ENCODE peak calls at places on chromosome 6, in four cellular contexts. X, E, A and I are unnamed samples.

GRCh38 chr6:116975600-116975999 is 98.6 kb downstream of the RFX6 start:
- DNase-seq in E (no peak), A (no peak), X (no peak), I (peak; percentile 23)

GRCh38 chr6:153129873-153130514 is 1.1 kb downstream of the RGS17 start:
- DNase-seq in X (no peak), A (no peak), E (peak; percentile 25), I (no peak)

GRCh38 chr6:116596815-116597214 is 19.5 kb upstream of the RSPH4A start:
- DNase-seq in A (no peak), E (peak; percentile 36), X (no peak), I (no peak)

GRCh38 chr6:1787894-1788293 is 178.2 kb downstream of the FOXC1 start:
- DNase-seq in X (no peak), E (peak; percentile 81), A (no peak), I (no peak)

GRCh38 chr6:138546733-138547185 is 47.5 kb upstream of the NHSL1 start:
- DNase-seq in X (no peak), A (no peak), E (no peak), I (no peak)

GRCh38 chr6:122476131-122476530 is 4.5 kb upstream of the SERINC1 start:
- DNase-seq in E (peak; percentile 42), X (no peak), A (no peak), I (no peak)

GRCh38 chr6:90257486-90257738 is 39.2 kb downstream of the BACH2 start:
- DNase-seq in E (no peak), A (no peak), X (no peak), I (no peak)

GRCh38 chr6:51654647-51655046 is 432.8 kb downstream of the PKHD1 start:
- DNase-seq in E (no peak), A (no peak), X (no peak), I (no peak)

GRCh38 chr6:56663344-56663743 is 20.7 kb upstream of the DST start:
- DNase-seq in A (no peak), X (no peak), E (no peak), I (no peak)

GRCh38 chr6:13119549-13119948 is 208.8 kb downstream of the TBC1D7 start:
- DNase-seq in E (no peak), A (no peak), X (no peak), I (no peak)

GRCh38 chr6:160355001-160355400 is 6.8 kb downstream of the SLC22A3 start:
- DNase-seq in A (no peak), E (peak; percentile 35), X (no peak), I (peak; percentile 33)

GRCh38 chr6:109523478-109523877 is 40.5 kb upstream of the ZBTB24 start:
- DNase-seq in X (no peak), A (no peak), E (peak; percentile 95), I (peak; percentile 30)

GRCh38 chr6:82419859-82420258 is 56.2 kb downstream of the TPBG start:
- DNase-seq in A (no peak), X (no peak), E (peak; percentile 16), I (no peak)

GRCh38 chr6:43123691-43124314 is 47.3 kb upstream of the SRF start:
- DNase-seq in X (no peak), A (no peak), E (no peak), I (no peak)

GRCh38 chr6:28807682-28808280 is 116.0 kb downstream of the TRIM27 start:
- DNase-seq in E (peak; percentile 58), X (no peak), A (no peak), I (no peak)

GRCh38 chr6:26550250-26550993 is 12.3 kb downstream of the HMGN4 start:
- DNase-seq in A (no peak), X (peak; percentile 30), E (peak; percentile 16), I (no peak)

GRCh38 chr6:33118525-33119123 is 42.8 kb downstream of the HLA-DPB1 start:
- DNase-seq in E (peak; percentile 70), A (no peak), X (peak; percentile 65), I (peak; percentile 7)

GRCh38 chr6:159042003-159042823 is 2.6 kb downstream of the TAGAP start:
- DNase-seq in X (peak; percentile 79), A (no peak), E (peak; percentile 64), I (no peak)

GRCh38 chr6:166405416-166405815 is 22.7 kb upstream of the MPC1 start:
- DNase-seq in A (no peak), E (no peak), X (no peak), I (no peak)

GRCh38 chr6:11770546-11771466 is 7.8 kb downstream of the ADTRP start:
- DNase-seq in X (no peak), A (peak; percentile 98), E (peak; percentile 100), I (peak; percentile 100)

GRCh38 chr6:144845181-144845580 is 560.0 kb downstream of the UTRN start:
- DNase-seq in A (no peak), E (peak; percentile 15), X (no peak), I (no peak)

GRCh38 chr6:116327803-116328527 is 42.8 kb upstream of the DSE start:
- DNase-seq in A (no peak), E (no peak), X (no peak), I (no peak)

GRCh38 chr6:107833136-107833535 is 9.0 kb upstream of the SCML4 start:
- DNase-seq in X (no peak), E (no peak), A (no peak), I (no peak)

GRCh38 chr6:30820196-30820595 is 64.1 kb upstream of the DDR1 start:
- DNase-seq in E (peak; percentile 92), X (no peak), A (peak; percentile 67), I (no peak)

GRCh38 chr6:125165256-125165655 is 11.7 kb downstream of the TPD52L1 start:
- DNase-seq in A (no peak), E (peak; percentile 30), X (no peak), I (no peak)

GRCh38 chr6:36663504-36664446 is 14.7 kb upstream of the CDKN1A start:
- DNase-seq in X (no peak), E (peak; percentile 34), A (no peak), I (no peak)

GRCh38 chr6:152170702-152171667 is 363.5 kb downstream of the ESR1 start:
- DNase-seq in A (no peak), X (no peak), E (peak; percentile 77), I (no peak)

GRCh38 chr6:166474721-166475565 is 92.2 kb upstream of the MPC1 start:
- DNase-seq in A (peak; percentile 9), E (peak; percentile 45), X (no peak), I (no peak)

GRCh38 chr6:109449064-109449788 is 6.3 kb downstream of the MICAL1 start:
- DNase-seq in X (no peak), A (no peak), E (no peak), I (no peak)

GRCh38 chr6:165663283-165663735 is 268 bp upstream of the PDE10A start:
- DNase-seq in A (no peak), X (no peak), E (peak; percentile 72), I (no peak)

DNA sequence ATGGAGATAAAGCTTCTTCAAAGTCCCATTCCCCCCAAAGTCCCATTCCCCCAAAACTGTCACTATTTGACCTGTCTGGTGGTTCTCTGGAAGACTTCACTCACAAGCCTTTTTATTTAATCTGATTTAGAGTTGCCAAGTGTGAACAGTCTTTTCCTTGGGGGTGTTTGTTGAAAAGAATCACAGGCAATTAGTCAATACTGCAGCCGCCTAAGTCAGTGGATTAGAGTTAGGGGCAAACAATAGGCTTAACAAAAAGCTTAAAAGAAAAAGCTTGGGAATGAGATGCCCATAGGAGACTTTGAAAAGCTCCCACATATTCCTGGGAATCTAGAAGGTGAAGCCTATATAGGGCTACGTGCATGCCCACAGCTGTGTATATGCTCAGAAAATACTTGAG is 8.0 kb upstream of the RIPOR2 start:
- DNase-seq in E (no peak), X (no peak), A (no peak), I (no peak)
- H3K4me3 ChIP-seq in E (no peak overlapping the region), X (peak overlapping the region; percentile 0), A (no peak overlapping the region), I (no peak overlapping the region)

GRCh38 chr6:157517601-157518359 is 136.8 kb downstream of the ZDHHC14 start:
- DNase-seq in E (no peak), A (no peak), X (no peak), I (no peak)
- H3K4me3 ChIP-seq in E (no peak overlapping the region), A (no peak overlapping the region), X (no peak overlapping the region), I (no peak overlapping the region)

GRCh38 chr6:136784910-136785746 is 7.1 kb downstream of the MAP3K5 start:
- DNase-seq in X (peak; percentile 27), A (no peak), E (no peak), I (no peak)
- H3K4me3 ChIP-seq in X (peak overlapping the region; percentile 8), A (no peak overlapping the region), E (no peak overlapping the region), I (no peak overlapping the region)

GRCh38 chr6:146883640-146884531 is 285.1 kb downstream of the ADGB start:
- DNase-seq in X (no peak), E (no peak), A (no peak), I (no peak)

GRCh38 chr6:146878564-146879343 is 280.0 kb downstream of the ADGB start:
- DNase-seq in X (no peak), A (no peak), E (no peak), I (no peak)

GRCh38 chr6:146884728-146885127 is 286.0 kb downstream of the ADGB start:
- DNase-seq in E (no peak), X (no peak), A (no peak), I (no peak)

GRCh38 chr6:146879406-146880117 is 280.8 kb downstream of the ADGB start:
- DNase-seq in E (no peak), A (no peak), X (no peak), I (no peak)

GRCh38 chr6:146881228-146882181 is 282.7 kb downstream of the ADGB start:
- DNase-seq in X (no peak), E (no peak), A (no peak), I (no peak)
- H3K4me3 ChIP-seq in X (no peak overlapping the region), E (no peak overlapping the region), A (no peak overlapping the region), I (no peak overlapping the region)

GRCh38 chr6:106731843-106732160 is 102.4 kb downstream of the QRSL1 start:
- DNase-seq in A (no peak), E (no peak), X (no peak), I (no peak)

GRCh38 chr6:106730672-106731071 is 101.3 kb downstream of the QRSL1 start:
- DNase-seq in E (peak; percentile 38), A (no peak), X (no peak), I (no peak)

GRCh38 chr6:106729848-106730247 is 100.5 kb downstream of the QRSL1 start:
- DNase-seq in E (no peak), A (no peak), X (no peak), I (no peak)

GRCh38 chr6:106731144-106731842 is 101.9 kb downstream of the QRSL1 start:
- DNase-seq in X (no peak), A (no peak), E (no peak), I (no peak)

DNA sequence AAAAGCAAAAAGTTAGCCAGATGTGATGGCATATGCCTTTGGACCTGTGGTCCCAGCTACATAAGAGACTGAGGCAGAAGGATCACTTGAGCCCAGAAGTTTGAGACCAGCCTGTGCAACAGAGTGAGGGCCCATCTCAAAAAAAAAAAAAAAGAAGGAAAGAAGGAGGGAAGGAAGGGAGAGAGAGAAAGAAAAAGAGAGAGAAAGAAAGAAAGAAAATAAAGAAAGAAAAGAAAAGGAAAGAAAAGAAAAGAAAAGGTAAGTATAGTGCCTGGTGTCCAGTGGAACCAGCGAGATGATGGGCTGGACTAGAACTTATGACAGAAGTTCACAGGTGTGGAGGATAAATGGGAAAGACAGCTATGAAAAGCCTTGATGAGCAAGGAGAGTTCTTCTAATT is 100.9 kb downstream of the QRSL1 start:
- DNase-seq in X (no peak), A (no peak), E (no peak), I (no peak)
- H3K4me3 ChIP-seq in X (no peak overlapping the region), A (no peak overlapping the region), E (no peak overlapping the region), I (no peak overlapping the region)